ENCODE peak calls at places on chromosomes 12 and 14, in eight cellular contexts. U is brain microvascular endothelial cell, F is PC-9, D is adrenal gland, Y is cardiac fibroblast, X is heart right ventricle, B is mucosa of descending colon, O is lung. G is an unnamed sample.

GRCh38 chr14:92600318-92601053 is 86.9 kb downstream of the RIN3 start:
- DNase-seq in O (no peak), D (peak), F (peak), B (no peak), X (no peak), U (peak), Y (peak), G (peak)

GRCh38 chr12:69154585-69155363 is 84.6 kb upstream of the CPSF6 start:
- DNase-seq in O (peak), X (peak), F (peak), B (peak), U (peak), D (peak), Y (peak), G (peak)

GRCh38 chr14:21268612-21269251 is 510 bp downstream of the HNRNPC start:
- DNase-seq in Y (peak), F (no peak), U (peak), O (no peak), X (no peak), B (peak), D (peak), G (peak)

GRCh38 chr14:59272633-59273032 is 84.2 kb downstream of the DAAM1 start:
- DNase-seq in X (no peak), D (no peak), Y (no peak), U (no peak), O (no peak), F (no peak), B (no peak), G (no peak)

GRCh38 chr14:101216725-101217463 is 313.4 kb upstream of the RTL1 start:
- DNase-seq in Y (no peak), F (no peak), B (no peak), O (no peak), U (no peak), X (no peak), D (no peak), G (no peak)

GRCh38 chr12:130879781-130880389 is 8.0 kb downstream of the RAN start:
- DNase-seq in U (no peak), X (no peak), O (no peak), D (no peak), B (no peak), Y (no peak), F (no peak), G (peak)

GRCh38 chr14:32104308-32104707 is 27.2 kb downstream of the ARHGAP5 start:
- DNase-seq in F (no peak), O (no peak), D (no peak), U (no peak), B (no peak), X (no peak), Y (no peak), G (no peak)

GRCh38 chr12:114254998-114255397 is 150.9 kb downstream of the TBX5 start:
- DNase-seq in F (no peak), X (no peak), U (no peak), O (no peak), B (no peak), D (no peak), Y (no peak), G (no peak)

GRCh38 chr14:73740921-73741326 is 26.7 kb upstream of the PNMA1 start:
- DNase-seq in X (peak), O (peak), Y (peak), B (peak), D (peak), U (no peak), F (peak), G (no peak)

GRCh38 chr14:22071001-22071400 is 397.4 kb upstream of the OR4E1 start:
- DNase-seq in Y (no peak), X (no peak), F (no peak), B (peak), U (no peak), O (no peak), D (no peak), G (peak)

GRCh38 chr14:24920265-24921080 is 129.5 kb downstream of the STXBP6 start:
- DNase-seq in Y (peak), U (no peak), X (no peak), B (no peak), F (no peak), O (no peak), D (no peak), G (no peak)

GRCh38 chr14:93984070-93984469 is 7.7 kb upstream of the ASB2 start:
- DNase-seq in D (no peak), X (no peak), B (no peak), U (peak), F (no peak), Y (no peak), O (no peak), G (no peak)

GRCh38 chr14:86892167-86892956 is 1100.6 kb downstream of the GALC start:
- DNase-seq in Y (no peak), O (no peak), U (no peak), D (no peak), F (no peak), B (no peak), X (no peak), G (no peak)

GRCh38 chr14:89185919-89186849 is 230.8 kb downstream of the FOXN3 start:
- DNase-seq in O (no peak), Y (peak), F (peak), X (no peak), B (no peak), U (peak), D (peak), G (no peak)
- H3K4me3 ChIP-seq in O (no peak), Y (no peak), F (no peak), X (no peak), B (no peak), U (no peak), D (no peak), G (no peak)

GRCh38 chr12:100738086-100738485 is 56.5 kb upstream of the ANO4 start:
- DNase-seq in D (no peak), F (no peak), B (no peak), X (no peak), O (no peak), U (no peak), Y (no peak), G (no peak)

GRCh38 chr12:100737168-100737567 is 57.4 kb upstream of the ANO4 start:
- DNase-seq in D (no peak), F (no peak), X (no peak), Y (no peak), U (no peak), O (no peak), B (no peak), G (no peak)

DNA sequence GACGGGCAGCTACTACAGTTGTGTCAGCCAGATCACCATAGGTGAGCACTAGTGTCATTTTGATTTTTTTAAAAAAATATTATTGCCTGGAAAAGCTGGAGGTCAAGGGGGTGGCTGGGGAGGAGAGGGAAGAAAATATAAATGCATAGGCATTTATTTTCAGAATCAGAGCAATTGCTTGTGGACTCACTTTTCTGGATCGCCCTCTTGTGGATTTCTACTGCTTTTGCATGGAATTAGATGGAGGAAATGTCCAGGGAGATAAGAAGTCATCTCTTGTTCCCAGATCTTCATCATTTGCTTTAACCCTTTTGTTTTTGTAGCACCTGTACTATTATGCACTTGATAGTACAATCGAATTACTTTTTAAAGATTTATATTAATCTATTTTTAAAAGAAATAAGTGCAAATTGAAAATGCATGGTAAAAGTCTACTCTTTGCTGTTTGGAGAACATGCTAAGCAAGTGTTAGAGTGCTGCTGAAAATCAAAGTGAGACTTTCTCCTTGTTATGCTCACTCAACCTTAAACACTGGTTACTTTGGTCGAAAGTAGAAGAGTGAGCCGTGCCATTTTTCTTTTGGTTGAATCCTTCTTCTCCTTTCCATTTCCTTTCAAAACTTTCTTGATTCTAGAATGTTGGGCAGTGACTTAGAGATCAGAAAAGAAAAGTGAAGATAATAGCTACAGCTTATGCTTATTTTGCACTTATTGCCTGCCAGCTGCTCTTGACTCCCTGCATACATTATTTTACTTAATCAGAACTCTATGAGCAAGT is 60.6 kb upstream of the ANO4 start:
- DNase-seq in O (no peak), Y (peak), X (no peak), F (no peak), B (no peak), U (no peak), D (no peak), G (peak)
- TF ChIP-seq CTCF in O (peak), Y (peak), X (no peak), F (peak), B (no peak), U (peak), D (peak), G (peak)

GRCh38 chr14:98203421-98203820 is 1068.6 kb downstream of the BCL11B start:
- DNase-seq in B (peak), X (no peak), F (no peak), U (no peak), O (no peak), D (no peak), Y (no peak), G (no peak)
- H3K4me3 ChIP-seq in B (no peak), X (no peak), F (no peak), U (no peak), O (no peak), D (no peak), Y (no peak), G (peak)

GRCh38 chr12:15525414-15525813 is 203.1 kb downstream of the PTPRO start:
- DNase-seq in B (no peak), F (no peak), U (no peak), X (no peak), D (no peak), Y (no peak), O (no peak), G (no peak)

GRCh38 chr12:15527201-15527782 is 205.0 kb downstream of the PTPRO start:
- DNase-seq in D (peak), B (no peak), O (no peak), Y (peak), X (peak), U (no peak), F (no peak), G (no peak)

GRCh38 chr12:15528666-15529065 is 206.4 kb downstream of the PTPRO start:
- DNase-seq in Y (no peak), F (no peak), O (no peak), X (no peak), U (no peak), D (no peak), B (no peak), G (no peak)

GRCh38 chr12:15522574-15523187 is 200.4 kb downstream of the PTPRO start:
- DNase-seq in U (peak), F (peak), Y (peak), X (no peak), B (no peak), D (no peak), O (no peak), G (peak)

GRCh38 chr12:15526033-15526432 is 203.7 kb downstream of the PTPRO start:
- DNase-seq in U (no peak), O (no peak), F (no peak), B (no peak), D (no peak), Y (no peak), X (no peak), G (peak)
- TF ChIP-seq CTCF in U (no peak), O (no peak), F (no peak), B (no peak), D (no peak), Y (no peak), X (no peak), G (peak)

G was measured in GM12865.